ENCODE peak calls at places on chromosomes 5 and 9, in five cellular contexts. I is mesenchymal stem cell, V is fibroblast of the conjunctiva, O is GM12891, Y is GM13976. U is an unnamed sample.

GRCh38 chr5:160496784-160497183 is 75.1 kb downstream of the PTTG1 start:
- DNase-seq in Y (no peak), O (no peak), V (no peak), I (no peak), U (no peak)

GRCh38 chr9:124890179-124890578 is 28.2 kb downstream of the ARPC5L start:
- DNase-seq in I (no peak), Y (no peak), O (no peak), V (no peak), U (no peak)

GRCh38 chr5:68011259-68011760 is 204.2 kb upstream of the PIK3R1 start:
- DNase-seq in Y (no peak), V (no peak), I (no peak), O (no peak), U (no peak)

GRCh38 chr9:93057024-93057702 is 1.3 kb upstream of the SUSD3 start:
- DNase-seq in V (no peak), O (no peak), Y (no peak), I (no peak), U (no peak)

GRCh38 chr5:137754961-137755762 is 999 bp upstream of the HNRNPA0 start:
- DNase-seq in O (no peak), V (no peak), I (no peak), Y (no peak), U (no peak)

GRCh38 chr9:131951905-131952304 is 127.8 kb downstream of the MED27 start:
- DNase-seq in O (no peak), V (peak), I (peak), Y (no peak), U (peak)

GRCh38 chr9:34554211-34555001 is 31.6 kb upstream of the ENHO start:
- DNase-seq in O (no peak), Y (no peak), I (no peak), V (no peak), U (no peak)

GRCh38 chr5:127001621-127002296 is 28.6 kb downstream of the MARCHF3 start:
- DNase-seq in I (peak), Y (no peak), O (no peak), V (peak), U (no peak)

GRCh38 chr9:134432471-134432870 is 106.2 kb downstream of the RXRA start:
- DNase-seq in I (no peak), V (no peak), Y (no peak), O (no peak), U (no peak)

GRCh38 chr5:153632748-153633290 is 142.3 kb downstream of the GRIA1 start:
- DNase-seq in V (no peak), I (no peak), Y (no peak), O (no peak), U (no peak)

GRCh38 chr5:106399381-106399780 is 1271.4 kb downstream of the EFNA5 start:
- DNase-seq in V (peak), Y (no peak), O (no peak), I (peak), U (no peak)

GRCh38 chr5:170147051-170147785 is 41.5 kb downstream of the FOXI1 start:
- DNase-seq in Y (no peak), O (no peak), V (no peak), I (no peak), U (no peak)

GRCh38 chr5:116990010-116990409 is 415.4 kb upstream of the SEMA6A start:
- DNase-seq in I (no peak), V (no peak), Y (no peak), O (no peak), U (no peak)

GRCh38 chr9:111940697-111941096 is 44.1 kb downstream of the UGCG start:
- DNase-seq in I (peak), Y (no peak), V (no peak), O (no peak), U (no peak)

GRCh38 chr9:79362100-79363081 is 209.4 kb upstream of the TLE4 start:
- DNase-seq in V (no peak), I (peak), Y (no peak), O (no peak), U (no peak)

GRCh38 chr9:102309379-102309778 is 570.9 kb upstream of the GRIN3A start:
- DNase-seq in Y (no peak), I (no peak), V (no peak), O (no peak), U (no peak)

GRCh38 chr5:43422143-43422542 is 10.0 kb upstream of the CCL28 start:
- DNase-seq in I (peak), Y (no peak), V (no peak), O (no peak), U (no peak)

GRCh38 chr9:110076894-110077725 is 130.8 kb downstream of the C9orf152 start:
- DNase-seq in V (peak), O (no peak), I (peak), Y (no peak), U (no peak)

GRCh38 chr9:112782218-112782617 is 31.7 kb downstream of the SNX30 start:
- DNase-seq in V (no peak), O (no peak), Y (no peak), I (no peak), U (no peak)

GRCh38 chr5:63398346-63398745 is 563.9 kb downstream of the HTR1A start:
- DNase-seq in I (no peak), V (no peak), Y (no peak), O (no peak), U (no peak)

GRCh38 chr5:160266752-160267345 is 37.5 kb downstream of the FABP6 start:
- DNase-seq in O (no peak), V (no peak), I (no peak), Y (no peak), U (no peak)

GRCh38 chr5:117138523-117138922 is 563.9 kb upstream of the SEMA6A start:
- DNase-seq in I (no peak), O (no peak), V (no peak), Y (no peak), U (no peak)

GRCh38 chr9:94084314-94084713 is at the start of gene PTPDC1:
- DNase-seq in V (peak), Y (peak), I (peak), O (no peak), U (no peak)

GRCh38 chr5:137342764-137343163 is 156.4 kb downstream of the SPOCK1 start:
- DNase-seq in V (no peak), Y (no peak), I (no peak), O (no peak), U (no peak)

GRCh38 chr5:1538276-1538675 is 14.5 kb upstream of the LPCAT1 start:
- DNase-seq in Y (no peak), I (no peak), O (no peak), V (no peak), U (no peak)

GRCh38 chr5:142569905-142570304 is 116.0 kb downstream of the FGF1 start:
- DNase-seq in Y (no peak), V (peak), I (no peak), O (no peak), U (no peak)

GRCh38 chr5:170254056-170254455 is 21.3 kb downstream of the C5orf58 start:
- DNase-seq in O (peak), I (no peak), Y (peak), V (no peak), U (no peak)

GRCh38 chr5:141717043-141717442 is 35.0 kb upstream of the ARAP3 start:
- DNase-seq in V (no peak), I (no peak), O (no peak), Y (no peak), U (no peak)

GRCh38 chr5:180127682-180128670 is 56.4 kb upstream of the RNF130 start:
- DNase-seq in I (no peak), V (no peak), O (no peak), Y (peak), U (no peak)

GRCh38 chr9:126036881-126037291 is 289.7 kb downstream of the PBX3 start:
- DNase-seq in I (no peak), Y (no peak), V (no peak), O (no peak), U (no peak)